ENCODE peak calls at places on chromosomes 11 and 22, in four cellular contexts. H, I, R and X are unnamed samples.

GRCh38 chr11:96278039-96278897 is 64.7 kb downstream of the MAML2 start:
- DNase-seq in I (no peak), R (no peak), H (peak), X (peak)

GRCh38 chr11:119782673-119783072 is 53.7 kb upstream of the NECTIN1 start:
- DNase-seq in I (no peak), R (no peak), H (peak), X (no peak)

GRCh38 chr11:73808052-73808451 is 20.4 kb downstream of the MRPL48 start:
- DNase-seq in H (no peak), R (no peak), I (no peak), X (no peak)

GRCh38 chr11:123588863-123589262 is 65.6 kb downstream of the SCN3B start:
- DNase-seq in I (no peak), R (no peak), H (no peak), X (no peak)

GRCh38 chr11:6596237-6596877 is 7.1 kb downstream of the RRP8 start:
- DNase-seq in R (peak), I (no peak), H (no peak), X (no peak)

GRCh38 chr22:36739185-36739584 is 35.6 kb upstream of the CACNG2 start:
- DNase-seq in H (no peak), R (no peak), I (no peak), X (no peak)

GRCh38 chr11:59199546-59200420 is 12.9 kb downstream of the MPEG1 start:
- DNase-seq in R (no peak), H (no peak), I (no peak), X (no peak)

GRCh38 chr22:25002241-25002985 is 49.9 kb downstream of the KIAA1671 start:
- DNase-seq in R (no peak), H (no peak), I (peak), X (no peak)

GRCh38 chr11:105344938-105345337 is 205.4 kb upstream of the CARD18 start:
- DNase-seq in I (peak), H (peak), R (no peak), X (peak)

GRCh38 chr11:129191649-129192048 is 476 bp downstream of the ARHGAP32 start:
- DNase-seq in H (peak), R (no peak), I (no peak), X (peak)

GRCh38 chr11:224424-224823 is 11.7 kb downstream of the SIRT3 start:
- DNase-seq in H (no peak), R (no peak), I (no peak), X (no peak)

GRCh38 chr22:48267681-48268080 is 1505.2 kb downstream of the TBC1D22A start:
- DNase-seq in I (no peak), H (no peak), R (no peak), X (no peak)

GRCh38 chr11:16632295-16633200 is 105.9 kb upstream of the C11orf58 start:
- DNase-seq in I (peak), R (no peak), H (no peak), X (peak)

GRCh38 chr22:36486619-36487384 is 5.4 kb upstream of the TXN2 start:
- DNase-seq in H (peak), R (no peak), I (peak), X (peak)

GRCh38 chr22:20989323-20990138 is 7.4 kb downstream of the LZTR1 start:
- DNase-seq in R (no peak), H (peak), I (peak), X (no peak)

GRCh38 chr11:112564228-112564955 is 303.7 kb upstream of the PLET1 start:
- DNase-seq in R (no peak), H (no peak), I (peak), X (peak)

GRCh38 chr22:23064381-23065068 is 5.8 kb upstream of the GNAZ start:
- DNase-seq in R (peak), I (no peak), H (no peak), X (no peak)

GRCh38 chr22:29055192-29055830 is 6.3 kb downstream of the C22orf31 start:
- DNase-seq in R (no peak), I (no peak), H (no peak), X (no peak)

GRCh38 chr11:82927264-82927880 is 25.8 kb downstream of the DDIAS start:
- DNase-seq in H (peak), I (peak), R (no peak), X (peak)

GRCh38 chr22:29541845-29542244 is 11.7 kb downstream of the THOC5 start:
- DNase-seq in H (no peak), R (no peak), I (no peak), X (no peak)

GRCh38 chr22:22877523-22878210 is 9.9 kb upstream of the IGLL5 start:
- DNase-seq in H (peak), R (no peak), I (peak), X (peak)

GRCh38 chr11:134393638-134394037 is 18.4 kb downstream of the B3GAT1 start:
- DNase-seq in H (no peak), R (no peak), I (no peak), X (peak)

GRCh38 chr11:2400069-2400760 is at the start of gene TSSC4:
- DNase-seq in I (peak), H (peak), R (peak), X (peak)

GRCh38 chr11:96715208-96715607 is 325.4 kb downstream of the JRKL start:
- DNase-seq in H (no peak), R (no peak), I (peak), X (no peak)

GRCh38 chr11:118087933-118088332 is 1.2 kb upstream of the SMIM35 start:
- DNase-seq in H (no peak), I (no peak), R (no peak), X (no peak)

GRCh38 chr11:4095509-4096230 is 1.1 kb downstream of the RRM1 start:
- DNase-seq in I (peak), H (peak), R (no peak), X (peak)